ENCODE peak calls at places on chromosome 15, in four cellular contexts. C is ovary, E is cardiac fibroblast, G is tibial nerve. J is an unnamed sample.

GRCh38 chr15:30906366-30906765 is 2.7 kb downstream of the FAN1 start:
- DNase-seq in C (no peak), E (no peak), G (no peak), J (no peak)

GRCh38 chr15:49045691-49046112 is 544 bp downstream of the SECISBP2L start:
- DNase-seq in C (no peak), E (peak), G (no peak), J (no peak)

GRCh38 chr15:58771621-58772235 is 626 bp downstream of the MINDY2 start:
- DNase-seq in C (peak), E (no peak), G (no peak), J (no peak)

GRCh38 chr15:69279636-69280035 is 19.1 kb upstream of the PAQR5 start:
- DNase-seq in C (no peak), E (no peak), G (no peak), J (no peak)

GRCh38 chr15:76330281-76330680 is 6.3 kb upstream of the ISL2 start:
- DNase-seq in C (no peak), E (peak), G (no peak), J (no peak)

GRCh38 chr15:83565553-83566159 is 88.3 kb upstream of the ADAMTSL3 start:
- DNase-seq in C (no peak), E (peak), G (no peak), J (no peak)

GRCh38 chr15:90354986-90355385 is 2.9 kb downstream of the ZNF774 start:
- DNase-seq in C (no peak), E (no peak), G (no peak), J (no peak)

GRCh38 chr15:71010439-71010838 is 104.8 kb upstream of the THSD4 start:
- DNase-seq in C (no peak), E (no peak), G (no peak), J (no peak)

GRCh38 chr15:97729270-97729669 is 231.2 kb upstream of the ARRDC4 start:
- DNase-seq in C (no peak), E (no peak), G (no peak), J (no peak)

GRCh38 chr15:78024141-78024567 is 53.4 kb downstream of the TBC1D2B start:
- DNase-seq in C (peak), E (no peak), G (peak), J (no peak)

DNA sequence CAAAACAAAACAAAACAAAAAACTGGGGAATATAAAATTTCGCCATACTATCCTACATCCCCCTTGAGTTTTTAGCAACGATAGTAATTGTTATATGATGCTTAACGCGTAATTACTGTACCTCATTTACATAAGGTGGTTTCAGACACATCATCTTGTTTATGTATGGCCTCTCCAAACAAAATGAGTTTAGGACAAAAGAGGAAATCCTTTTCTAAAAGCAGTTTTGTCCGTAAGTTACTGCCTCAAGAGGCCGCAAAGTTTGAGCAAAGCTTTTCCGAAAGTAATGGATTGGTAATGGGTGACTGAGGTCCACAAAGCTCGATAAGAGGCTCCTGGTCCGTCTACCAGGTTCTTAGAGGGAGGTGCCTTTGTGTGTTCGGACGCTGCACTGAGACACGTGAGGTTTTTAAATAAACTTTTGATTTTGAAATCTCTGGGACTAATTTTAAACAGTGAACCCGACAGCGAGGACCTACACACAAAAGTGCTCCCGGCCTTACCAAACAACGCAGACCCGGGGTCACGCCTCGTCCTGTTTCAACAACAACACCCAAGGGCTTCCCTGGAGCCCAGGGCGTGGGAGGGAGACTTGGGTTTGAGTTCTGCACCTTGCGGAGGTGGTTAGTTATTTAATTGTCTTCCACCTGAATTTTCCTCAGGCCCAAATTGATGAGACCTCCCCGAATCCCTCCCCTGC is 505 bp upstream of the C15orf61 start:
- DNase-seq in C (peak), E (peak), G (no peak), J (no peak)
- H3K4me3 ChIP-seq in C (peak), E (peak), G (peak), J (peak)

GRCh38 chr15:100869151-100869999 is 10.3 kb upstream of the ALDH1A3 start:
- DNase-seq in C (no peak), E (no peak), G (no peak), J (no peak)
- TF ChIP-seq CTCF in C (no peak), E (peak), G (peak), J (peak)

GRCh38 chr15:72801590-72802345 is 18.2 kb upstream of the ADPGK start:
- DNase-seq in C (no peak), E (no peak), G (no peak), J (no peak)
- H3K4me3 ChIP-seq in C (no peak), E (no peak), G (no peak), J (no peak)

GRCh38 chr15:38864122-38864521 is 299.5 kb upstream of the RASGRP1 start:
- DNase-seq in C (no peak), E (no peak), G (no peak), J (no peak)
- TF ChIP-seq CTCF in C (no peak), E (peak), G (no peak), J (no peak)

GRCh38 chr15:64738231-64739095 is 36.9 kb downstream of the RBPMS2 start:
- DNase-seq in C (no peak), E (no peak), G (no peak), J (no peak)

GRCh38 chr15:64742921-64743320 is 32.5 kb downstream of the RBPMS2 start:
- DNase-seq in C (no peak), E (no peak), G (no peak), J (no peak)

GRCh38 chr15:64740361-64741170 is 34.8 kb downstream of the RBPMS2 start:
- DNase-seq in C (peak), E (peak), G (no peak), J (no peak)

GRCh38 chr15:64742385-64742784 is 33.0 kb downstream of the RBPMS2 start:
- DNase-seq in C (no peak), E (no peak), G (no peak), J (no peak)

GRCh38 chr15:64739216-64739976 is 36.0 kb downstream of the RBPMS2 start:
- DNase-seq in C (peak), E (no peak), G (no peak), J (no peak)
- H3K4me3 ChIP-seq in C (no peak), E (no peak), G (no peak), J (no peak)

J was measured in AG09309.